ENCODE peak calls at places on chromosomes 7 and 10, in seven cellular contexts. Y, S, L, T, N, U and J are unnamed samples.

GRCh38 chr7:150949564-150949963 is 28.6 kb downstream of the KCNH2 start:
- DNase-seq in Y (peak), N (no peak), L (peak), U (no peak), T (peak), S (no peak), J (no peak)

GRCh38 chr7:32023353-32023752 is 46.9 kb downstream of the PDE1C start:
- DNase-seq in S (no peak), N (no peak), U (no peak), L (no peak), T (no peak), Y (no peak), J (no peak)

GRCh38 chr7:150737265-150738055 is at the start of gene GIMAP5:
- DNase-seq in U (no peak), L (no peak), T (no peak), Y (no peak), S (no peak), N (no peak), J (no peak)

GRCh38 chr7:78398576-78398975 is 600.0 kb downstream of the PHTF2 start:
- DNase-seq in U (peak), T (no peak), Y (no peak), L (no peak), N (no peak), S (no peak), J (no peak)

GRCh38 chr10:129848084-129848483 is 116.0 kb downstream of the EBF3 start:
- DNase-seq in S (no peak), L (peak), Y (no peak), T (no peak), U (no peak), N (no peak), J (no peak)

GRCh38 chr7:27652518-27652917 is 10.2 kb downstream of the HIBADH start:
- DNase-seq in U (no peak), L (no peak), N (no peak), S (no peak), T (no peak), Y (no peak), J (no peak)

GRCh38 chr7:31887006-31887405 is 183.2 kb downstream of the PDE1C start:
- DNase-seq in T (no peak), S (no peak), N (no peak), L (no peak), Y (no peak), U (no peak), J (no peak)

GRCh38 chr10:2882628-2883027 is 184.7 kb upstream of the PFKP start:
- DNase-seq in S (no peak), N (no peak), U (no peak), Y (no peak), L (no peak), T (no peak), J (no peak)

GRCh38 chr7:53325061-53325460 is 289.6 kb downstream of the POM121L12 start:
- DNase-seq in T (no peak), Y (no peak), L (no peak), U (no peak), N (no peak), S (no peak), J (no peak)

GRCh38 chr10:52578871-52579405 is 193.6 kb downstream of the MBL2 start:
- DNase-seq in Y (no peak), U (no peak), T (no peak), N (no peak), L (no peak), S (no peak), J (no peak)

GRCh38 chr10:102645741-102646609 is 1.7 kb downstream of the TRIM8 start:
- DNase-seq in S (peak), T (peak), Y (peak), L (peak), N (peak), U (peak), J (peak)

DNA sequence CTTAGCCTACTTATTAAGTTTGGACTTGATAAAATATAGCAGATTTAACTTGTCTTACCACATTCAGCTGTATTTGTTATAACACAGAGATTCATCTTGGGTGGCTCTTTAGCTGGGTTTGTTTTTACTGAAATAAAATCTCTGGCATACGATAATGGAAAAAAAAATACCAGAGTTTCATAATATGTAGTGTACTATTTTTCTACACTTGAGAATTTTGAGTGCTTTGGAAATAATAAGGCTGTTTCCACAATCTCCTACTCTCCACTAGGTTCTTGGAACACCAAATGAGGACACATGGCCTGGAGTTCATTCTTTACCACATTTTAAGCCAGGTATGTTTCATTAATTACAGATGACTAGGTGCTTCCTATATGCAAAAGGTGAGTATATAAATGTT is 218.6 kb upstream of the FZD1 start:
- DNase-seq in L (no peak), T (no peak), S (no peak), N (no peak), U (no peak), Y (no peak), J (no peak)
- TF ChIP-seq CTCF in L (no peak), T (no peak), S (no peak), N (no peak), U (no peak), Y (no peak), J (no peak)

GRCh38 chr10:5945203-5945534 is 32.2 kb downstream of the IL15RA start:
- DNase-seq in N (no peak), S (no peak), L (no peak), Y (no peak), U (no peak), T (no peak), J (no peak)

GRCh38 chr10:5942471-5942870 is 34.9 kb downstream of the IL15RA start:
- DNase-seq in N (no peak), U (no peak), L (no peak), Y (peak), S (no peak), T (no peak), J (no peak)

GRCh38 chr10:5942001-5942400 is 35.3 kb downstream of the IL15RA start:
- DNase-seq in N (no peak), S (no peak), Y (peak), T (no peak), U (no peak), L (no peak), J (no peak)

GRCh38 chr10:5944389-5945202 is 32.7 kb downstream of the IL15RA start:
- DNase-seq in U (no peak), T (peak), Y (peak), L (peak), N (peak), S (no peak), J (no peak)

GRCh38 chr10:5943536-5943935 is 33.8 kb downstream of the IL15RA start:
- DNase-seq in U (peak), L (no peak), Y (peak), S (no peak), N (no peak), T (no peak), J (no peak)
- TF ChIP-seq POLR2AphosphoS5 in U (no peak), L (no peak), Y (no peak), S (no peak), N (no peak), T (peak), J (no peak)

GRCh38 chr7:15476101-15476918 is 85.5 kb downstream of the AGMO start:
- DNase-seq in Y (no peak), L (no peak), T (no peak), S (no peak), U (no peak), N (no peak), J (no peak)
- TF ChIP-seq CTCF in Y (no peak), L (no peak), T (no peak), S (no peak), U (no peak), N (no peak), J (no peak)

DNA sequence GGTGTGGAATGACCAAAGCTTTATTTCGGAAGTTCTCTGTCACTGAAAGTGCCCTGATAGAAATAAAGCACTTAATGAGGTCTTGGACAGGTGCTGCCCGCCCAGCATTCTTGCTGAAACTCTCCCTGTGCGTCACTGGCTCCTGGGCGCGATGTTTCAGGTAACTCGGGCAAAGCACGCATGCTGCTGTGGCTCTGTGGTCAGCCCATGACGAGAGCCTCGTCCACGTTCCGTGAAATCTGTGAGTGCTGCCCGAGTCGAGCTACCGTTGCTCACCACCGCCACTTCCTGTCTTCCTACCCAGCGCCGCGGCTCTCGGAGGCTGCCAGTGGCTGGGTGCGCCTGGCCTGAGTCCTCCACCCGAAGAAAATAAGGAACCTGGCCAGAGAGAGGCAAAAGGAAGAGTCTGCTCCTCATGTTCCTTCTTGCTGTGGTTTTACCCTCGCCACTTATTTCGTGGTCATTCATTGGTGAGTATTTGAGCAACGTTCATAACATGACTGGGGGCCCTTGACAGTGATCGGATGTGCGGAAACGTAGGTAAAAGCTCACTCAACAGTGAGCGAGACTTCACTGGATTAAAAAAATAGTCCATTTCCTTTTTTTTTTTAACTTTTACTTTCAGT is 95.5 kb downstream of the MAP3K8 start:
- DNase-seq in T (no peak), U (peak), L (peak), Y (peak), S (no peak), N (no peak), J (no peak)
- TF ChIP-seq POLR2AphosphoS5 in T (no peak), U (no peak), L (no peak), Y (no peak), S (no peak), N (no peak), J (peak)